ENCODE peak calls at places on chromosomes 2 and 18, in seven cellular contexts. B, V, L, O, T, N and J are unnamed samples.

GRCh38 chr18:36176177-36176584 is 11.1 kb upstream of the MOCOS start:
- DNase-seq in B (no peak), V (no peak), L (no peak), O (no peak), T (no peak), N (no peak), J (no peak)

GRCh38 chr2:20225294-20226151 is 593 bp upstream of the SDC1 start:
- DNase-seq in B (peak), V (peak), L (peak), O (peak), T (peak), N (peak), J (peak)

GRCh38 chr2:236678307-236678975 is 108.8 kb downstream of the ACKR3 start:
- DNase-seq in B (no peak), V (no peak), L (no peak), O (no peak), T (no peak), N (no peak), J (no peak)

GRCh38 chr18:49768051-49768391 is 45.3 kb downstream of the ACAA2 start:
- DNase-seq in B (peak), V (peak), L (peak), O (peak), T (peak), N (peak), J (peak)

GRCh38 chr2:134207589-134208209 is 46.2 kb upstream of the MGAT5 start:
- DNase-seq in B (peak), V (peak), L (peak), O (no peak), T (peak), N (peak), J (peak)

GRCh38 chr2:168641636-168642035 is 160.8 kb upstream of the NOSTRIN start:
- DNase-seq in B (peak), V (no peak), L (no peak), O (no peak), T (peak), N (no peak), J (no peak)

GRCh38 chr2:208315081-208315788 is 49.2 kb downstream of the PIKFYVE start:
- DNase-seq in B (peak), V (no peak), L (peak), O (no peak), T (peak), N (no peak), J (peak)

GRCh38 chr2:235694721-235695601 is 201.1 kb downstream of the AGAP1 start:
- DNase-seq in B (peak), V (no peak), L (peak), O (no peak), T (no peak), N (no peak), J (no peak)

GRCh38 chr18:74276609-74277008 is 15.2 kb downstream of the CYB5A start:
- DNase-seq in B (no peak), V (no peak), L (no peak), O (no peak), T (no peak), N (no peak), J (no peak)

GRCh38 chr2:50018938-50019337 is 864.6 kb upstream of the FSHR start:
- DNase-seq in B (no peak), V (no peak), L (no peak), O (no peak), T (no peak), N (no peak), J (no peak)

GRCh38 chr18:50297621-50298442 is 10.3 kb upstream of the CXXC1 start:
- DNase-seq in B (peak), V (no peak), L (peak), O (peak), T (peak), N (peak), J (no peak)

GRCh38 chr2:21715865-21716264 is 592.1 kb downstream of the TDRD15 start:
- DNase-seq in B (no peak), V (no peak), L (no peak), O (peak), T (no peak), N (no peak), J (no peak)

DNA sequence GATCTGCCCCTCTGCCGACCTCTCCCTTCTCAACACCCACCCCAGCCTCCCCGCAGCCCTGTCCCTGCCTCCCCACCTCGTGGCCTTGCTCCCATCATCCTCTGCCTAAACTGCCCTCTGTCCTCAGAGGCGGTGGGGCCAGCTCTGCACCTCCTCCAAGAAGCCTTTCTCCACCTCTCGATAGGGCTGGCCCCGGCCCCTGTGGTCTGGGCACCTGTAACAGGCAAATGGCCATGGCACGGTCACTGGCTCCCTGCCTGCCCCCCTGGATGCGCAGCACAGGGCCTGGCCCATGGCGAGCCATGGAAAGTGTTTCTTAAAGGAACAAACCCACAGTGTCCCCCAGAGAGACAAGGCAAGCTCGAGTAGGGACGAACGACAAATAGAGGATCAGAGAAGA is 42.0 kb downstream of the MYO7B start:
- DNase-seq in B (no peak), V (no peak), L (no peak), O (no peak), T (no peak), N (no peak), J (no peak)
- H3K4me2 ChIP-seq in B (no peak), V (no peak), L (no peak), O (no peak), T (no peak), N (no peak), J (no peak)

DNA sequence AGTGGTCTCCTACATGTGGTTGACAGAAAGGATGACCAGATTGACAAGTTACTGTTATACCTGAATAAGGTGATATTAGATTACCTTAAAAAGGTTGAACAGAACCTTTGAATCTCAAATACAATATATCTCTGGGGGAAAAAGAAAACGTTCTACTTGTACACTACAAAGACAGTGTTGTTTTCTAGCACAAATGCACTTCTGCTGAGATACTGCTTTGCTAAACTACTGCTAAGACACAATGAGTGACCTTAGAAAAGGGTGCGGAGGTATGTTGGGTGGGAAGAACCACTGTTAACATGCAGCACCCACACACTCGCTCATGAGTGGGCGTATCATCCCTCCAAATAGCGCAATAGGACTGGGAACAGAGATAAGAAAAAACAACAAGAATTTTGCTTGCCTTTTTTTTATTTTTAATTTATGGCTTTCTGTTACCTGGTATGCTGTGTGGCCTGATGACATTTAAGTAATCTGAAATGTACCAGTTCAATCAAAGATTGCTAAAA is 6.1 kb downstream of the BCL2 start:
- DNase-seq in B (no peak), V (no peak), L (no peak), O (no peak), T (no peak), N (no peak), J (no peak)
- H3K9ac ChIP-seq in B (no peak), V (no peak), L (no peak), O (no peak), T (no peak), N (no peak), J (no peak)

GRCh38 chr2:129457277-129457818 is 522.1 kb upstream of the RAB6C start:
- DNase-seq in B (no peak), V (no peak), L (no peak), O (no peak), T (no peak), N (no peak), J (no peak)
- H3K4me2 ChIP-seq in B (no peak), V (no peak), L (no peak), O (no peak), T (no peak), N (no peak), J (no peak)

GRCh38 chr18:55586841-55587240 is 1.2 kb downstream of the TCF4 start:
- DNase-seq in B (peak), V (no peak), L (peak), O (no peak), T (peak), N (no peak), J (no peak)
- H3K9ac ChIP-seq in B (peak), V (no peak), L (peak), O (no peak), T (peak), N (no peak), J (no peak)

GRCh38 chr18:63438181-63438580 is 15.9 kb upstream of the VPS4B start:
- DNase-seq in B (no peak), V (no peak), L (peak), O (no peak), T (peak), N (no peak), J (no peak)

GRCh38 chr18:63443820-63444219 is 21.5 kb upstream of the VPS4B start:
- DNase-seq in B (no peak), V (no peak), L (no peak), O (no peak), T (no peak), N (no peak), J (peak)

GRCh38 chr18:63440897-63441296 is 18.6 kb upstream of the VPS4B start:
- DNase-seq in B (no peak), V (no peak), L (no peak), O (no peak), T (peak), N (no peak), J (no peak)

GRCh38 chr18:63439334-63439733 is 17.1 kb upstream of the VPS4B start:
- DNase-seq in B (peak), V (peak), L (peak), O (peak), T (peak), N (peak), J (peak)

DNA sequence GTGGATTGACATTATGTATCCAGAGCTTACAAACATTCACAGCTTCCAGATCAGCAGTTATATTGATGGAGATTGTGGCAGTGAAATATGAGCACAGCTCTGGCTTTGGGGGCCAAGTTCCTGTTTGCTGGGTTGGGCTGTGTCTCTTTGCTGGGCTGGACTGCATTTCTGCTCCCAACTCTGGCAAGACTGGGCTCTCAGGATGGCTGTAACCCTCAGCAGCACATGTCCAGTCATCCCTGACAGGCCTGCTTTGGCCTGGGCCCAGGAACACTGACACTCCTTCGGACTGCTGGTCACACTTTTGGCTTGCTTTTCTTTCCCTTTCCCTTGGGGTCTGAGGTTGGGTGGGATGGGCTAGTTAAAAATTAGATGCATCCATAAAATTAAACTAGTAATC is 17.9 kb upstream of the VPS4B start:
- DNase-seq in B (peak), V (no peak), L (no peak), O (no peak), T (peak), N (no peak), J (peak)
- H3K4me2 ChIP-seq in B (no peak), V (no peak), L (no peak), O (no peak), T (no peak), N (no peak), J (peak)

GRCh38 chr2:215811409-215812355 is 201.7 kb downstream of the MREG start:
- DNase-seq in B (no peak), V (no peak), L (no peak), O (no peak), T (no peak), N (peak), J (no peak)

GRCh38 chr2:215811003-215811402 is 202.3 kb downstream of the MREG start:
- DNase-seq in B (no peak), V (no peak), L (no peak), O (no peak), T (no peak), N (no peak), J (no peak)

GRCh38 chr2:215805493-215805892 is 207.9 kb downstream of the MREG start:
- DNase-seq in B (no peak), V (no peak), L (no peak), O (no peak), T (no peak), N (no peak), J (no peak)

GRCh38 chr2:215808996-215809395 is 204.4 kb downstream of the MREG start:
- DNase-seq in B (no peak), V (no peak), L (no peak), O (no peak), T (no peak), N (no peak), J (peak)

GRCh38 chr2:215808194-215808593 is 205.2 kb downstream of the MREG start:
- DNase-seq in B (no peak), V (no peak), L (no peak), O (no peak), T (no peak), N (no peak), J (no peak)
- H3K9ac ChIP-seq in B (no peak), V (no peak), L (no peak), O (no peak), T (no peak), N (no peak), J (no peak)

GRCh38 chr2:3580449-3580848 is 5.4 kb downstream of the RPS7 start:
- DNase-seq in B (no peak), V (no peak), L (no peak), O (no peak), T (no peak), N (no peak), J (no peak)
- H3K4me2 ChIP-seq in B (no peak), V (no peak), L (no peak), O (no peak), T (no peak), N (no peak), J (no peak)

GRCh38 chr2:224162122-224162521 is 123.0 kb upstream of the SERPINE2 start:
- DNase-seq in B (peak), V (no peak), L (peak), O (no peak), T (peak), N (no peak), J (peak)
- H3K9ac ChIP-seq in B (no peak), V (no peak), L (no peak), O (no peak), T (no peak), N (no peak), J (no peak)